ENCODE peak calls at places on chromosomes 12 and 14, in ten cellular contexts. One of them, this sample, is unnamed.
A peak's percentile ranks its signal among the peaks of the same experiment; 100 is the strongest.

GRCh38 chr14:79318371-79318770 is 892.9 kb downstream of the DIO2 start:
- DNase-seq in AG20443: no peak
- DNase-seq in GM04503: no peak
- DNase-seq in endodermal cell: no peak
- DNase-seq in germinal center: no peak
- DNase-seq in Peyer's patch: no peak
- DNase-seq in HEK293T: no peak
- DNase-seq in EL: peak; percentile 20
- DNase-seq in gastrocnemius medialis: no peak
- DNase-seq in astrocyte of the spinal cord: no peak
- DNase-seq in this sample: no peak

GRCh38 chr14:91311284-91311662 is 66.8 kb upstream of the GPR68 start:
- DNase-seq in endodermal cell: no peak
- DNase-seq in Peyer's patch: no peak
- DNase-seq in EL: no peak
- DNase-seq in HEK293T: no peak
- DNase-seq in GM04503: no peak
- DNase-seq in germinal center: no peak
- DNase-seq in astrocyte of the spinal cord: no peak
- DNase-seq in gastrocnemius medialis: no peak
- DNase-seq in AG20443: no peak
- DNase-seq in this sample: no peak

GRCh38 chr12:67477682-67478265 is 170.8 kb upstream of the DYRK2 start:
- DNase-seq in astrocyte of the spinal cord: no peak
- DNase-seq in Peyer's patch: no peak
- DNase-seq in endodermal cell: no peak
- DNase-seq in GM04503: no peak
- DNase-seq in gastrocnemius medialis: no peak
- DNase-seq in HEK293T: no peak
- DNase-seq in EL: peak; percentile 7
- DNase-seq in AG20443: no peak
- DNase-seq in germinal center: no peak
- DNase-seq in this sample: no peak

GRCh38 chr14:50139192-50139591 is 22.8 kb upstream of the VCPKMT start:
- DNase-seq in HEK293T: no peak
- DNase-seq in gastrocnemius medialis: no peak
- DNase-seq in AG20443: no peak
- DNase-seq in germinal center: no peak
- DNase-seq in Peyer's patch: no peak
- DNase-seq in astrocyte of the spinal cord: peak; percentile 43
- DNase-seq in EL: peak; percentile 60
- DNase-seq in endodermal cell: no peak
- DNase-seq in GM04503: no peak
- DNase-seq in this sample: peak; percentile 80

GRCh38 chr12:6533653-6534157 is 612 bp upstream of the GAPDH start:
- DNase-seq in HEK293T: peak; percentile 73
- DNase-seq in GM04503: no peak
- DNase-seq in AG20443: peak; percentile 45
- DNase-seq in endodermal cell: peak; percentile 97
- DNase-seq in astrocyte of the spinal cord: peak; percentile 92
- DNase-seq in EL: peak; percentile 92
- DNase-seq in germinal center: peak; percentile 73
- DNase-seq in Peyer's patch: no peak
- DNase-seq in gastrocnemius medialis: no peak
- DNase-seq in this sample: no peak

GRCh38 chr14:90381999-90382451 is 14.8 kb upstream of the CALM1 start:
- DNase-seq in germinal center: no peak
- DNase-seq in HEK293T: peak; percentile 28
- DNase-seq in endodermal cell: peak; percentile 81
- DNase-seq in gastrocnemius medialis: peak; percentile 27
- DNase-seq in astrocyte of the spinal cord: no peak
- DNase-seq in GM04503: no peak
- DNase-seq in Peyer's patch: peak; percentile 85
- DNase-seq in EL: no peak
- DNase-seq in AG20443: no peak
- DNase-seq in this sample: no peak

GRCh38 chr12:123571343-123571813 is 13.0 kb upstream of the TMED2 start:
- DNase-seq in germinal center: no peak
- DNase-seq in Peyer's patch: no peak
- DNase-seq in endodermal cell: peak; percentile 87
- DNase-seq in AG20443: peak; percentile 76
- DNase-seq in EL: peak; percentile 75
- DNase-seq in HEK293T: peak; percentile 51
- DNase-seq in gastrocnemius medialis: peak; percentile 19
- DNase-seq in GM04503: peak; percentile 81
- DNase-seq in astrocyte of the spinal cord: peak; percentile 67
- DNase-seq in this sample: peak; percentile 81

GRCh38 chr12:1594045-1594294 is 411 bp downstream of the FBXL14 start:
- DNase-seq in GM04503: no peak
- DNase-seq in HEK293T: peak; percentile 57
- DNase-seq in germinal center: no peak
- DNase-seq in endodermal cell: peak; percentile 86
- DNase-seq in gastrocnemius medialis: peak; percentile 40
- DNase-seq in EL: peak; percentile 73
- DNase-seq in AG20443: peak; percentile 77
- DNase-seq in astrocyte of the spinal cord: peak; percentile 65
- DNase-seq in Peyer's patch: no peak
- DNase-seq in this sample: no peak

GRCh38 chr12:127640181-127640886 is 626.6 kb upstream of the TMEM132C start:
- DNase-seq in Peyer's patch: no peak
- DNase-seq in EL: no peak
- DNase-seq in endodermal cell: no peak
- DNase-seq in germinal center: no peak
- DNase-seq in AG20443: peak; percentile 25
- DNase-seq in gastrocnemius medialis: no peak
- DNase-seq in astrocyte of the spinal cord: peak; percentile 64
- DNase-seq in HEK293T: no peak
- DNase-seq in GM04503: peak; percentile 84
- DNase-seq in this sample: no peak

GRCh38 chr14:74934476-74935339 is 11.6 kb upstream of the RPS6KL1 start:
- DNase-seq in endodermal cell: peak; percentile 64
- DNase-seq in HEK293T: no peak
- DNase-seq in GM04503: no peak
- DNase-seq in astrocyte of the spinal cord: no peak
- DNase-seq in gastrocnemius medialis: no peak
- DNase-seq in Peyer's patch: no peak
- DNase-seq in germinal center: no peak
- DNase-seq in EL: no peak
- DNase-seq in AG20443: no peak
- DNase-seq in this sample: no peak

GRCh38 chr14:64572721-64573508 is 23.2 kb downstream of the PPP1R36 start:
- DNase-seq in gastrocnemius medialis: no peak
- DNase-seq in germinal center: no peak
- DNase-seq in AG20443: no peak
- DNase-seq in Peyer's patch: no peak
- DNase-seq in astrocyte of the spinal cord: peak; percentile 57
- DNase-seq in EL: no peak
- DNase-seq in GM04503: no peak
- DNase-seq in endodermal cell: no peak
- DNase-seq in HEK293T: no peak
- DNase-seq in this sample: no peak

GRCh38 chr12:6562881-6563280 is 5.2 kb downstream of the NOP2 start:
- DNase-seq in endodermal cell: no peak
- DNase-seq in Peyer's patch: no peak
- DNase-seq in germinal center: no peak
- DNase-seq in GM04503: no peak
- DNase-seq in gastrocnemius medialis: no peak
- DNase-seq in AG20443: no peak
- DNase-seq in astrocyte of the spinal cord: no peak
- DNase-seq in HEK293T: no peak
- DNase-seq in EL: no peak
- DNase-seq in this sample: no peak

GRCh38 chr12:128269108-128269713 is 2.2 kb downstream of the TMEM132C start:
- DNase-seq in GM04503: no peak
- DNase-seq in astrocyte of the spinal cord: no peak
- DNase-seq in AG20443: no peak
- DNase-seq in endodermal cell: peak; percentile 69
- DNase-seq in gastrocnemius medialis: no peak
- DNase-seq in germinal center: no peak
- DNase-seq in HEK293T: no peak
- DNase-seq in EL: no peak
- DNase-seq in Peyer's patch: no peak
- DNase-seq in this sample: no peak

GRCh38 chr14:23910081-23910875 is 43.3 kb upstream of the DHRS4 start:
- DNase-seq in HEK293T: peak; percentile 80
- DNase-seq in AG20443: peak; percentile 73
- DNase-seq in endodermal cell: peak; percentile 96
- DNase-seq in astrocyte of the spinal cord: peak; percentile 48
- DNase-seq in Peyer's patch: peak; percentile 62
- DNase-seq in gastrocnemius medialis: no peak
- DNase-seq in EL: peak; percentile 63
- DNase-seq in germinal center: peak; percentile 35
- DNase-seq in GM04503: peak; percentile 73
- DNase-seq in this sample: peak; percentile 49

GRCh38 chr14:34713681-34714319 is 593 bp downstream of the CFL2 start:
- DNase-seq in gastrocnemius medialis: peak; percentile 52
- DNase-seq in GM04503: no peak
- DNase-seq in EL: peak; percentile 80
- DNase-seq in astrocyte of the spinal cord: peak; percentile 77
- DNase-seq in endodermal cell: no peak
- DNase-seq in AG20443: peak; percentile 64
- DNase-seq in germinal center: peak; percentile 19
- DNase-seq in HEK293T: peak; percentile 13
- DNase-seq in Peyer's patch: no peak
- DNase-seq in this sample: peak; percentile 65